ENCODE peak calls at places on chromosome 20, in six cellular contexts. One of them, this sample, is unnamed.

GRCh38 chr20:49356676-49357075 is 78.8 kb upstream of the ZNFX1 start:
- DNase-seq in Panc1: no peak
- DNase-seq in activated CD8-positive, alpha-beta memory T cell treated with anti-CD3 and anti-CD28 coated beads for 1 hour: no peak
- DNase-seq in stimulated activated CD4-positive, alpha-beta T cell treated with anti-CD3 and anti-CD28 coated beads, Interleukin-2, amount 100 ng/mL, for 48 hours: no peak
- DNase-seq in K562: no peak
- DNase-seq in astrocyte: no peak
- DNase-seq in this sample: no peak

GRCh38 chr20:10357974-10358373 is 76.0 kb downstream of the MKKS start:
- DNase-seq in Panc1: no peak
- DNase-seq in activated CD8-positive, alpha-beta memory T cell treated with anti-CD3 and anti-CD28 coated beads for 1 hour: no peak
- DNase-seq in stimulated activated CD4-positive, alpha-beta T cell treated with anti-CD3 and anti-CD28 coated beads, Interleukin-2, amount 100 ng/mL, for 48 hours: no peak
- DNase-seq in K562: peak; percentile 14
- DNase-seq in astrocyte: no peak
- DNase-seq in this sample: no peak

GRCh38 chr20:13220857-13221297 is at the start of gene ISM1:
- DNase-seq in Panc1: no peak
- DNase-seq in activated CD8-positive, alpha-beta memory T cell treated with anti-CD3 and anti-CD28 coated beads for 1 hour: no peak
- DNase-seq in stimulated activated CD4-positive, alpha-beta T cell treated with anti-CD3 and anti-CD28 coated beads, Interleukin-2, amount 100 ng/mL, for 48 hours: peak; percentile 8
- DNase-seq in K562: no peak
- DNase-seq in astrocyte: no peak
- DNase-seq in this sample: no peak

GRCh38 chr20:62726716-62727583 is 18.3 kb downstream of the NTSR1 start:
- DNase-seq in Panc1: no peak
- DNase-seq in activated CD8-positive, alpha-beta memory T cell treated with anti-CD3 and anti-CD28 coated beads for 1 hour: no peak
- DNase-seq in stimulated activated CD4-positive, alpha-beta T cell treated with anti-CD3 and anti-CD28 coated beads, Interleukin-2, amount 100 ng/mL, for 48 hours: no peak
- DNase-seq in K562: no peak
- DNase-seq in astrocyte: no peak
- DNase-seq in this sample: no peak

GRCh38 chr20:3731944-3732326 is 550 bp upstream of the HSPA12B start:
- DNase-seq in Panc1: no peak
- DNase-seq in activated CD8-positive, alpha-beta memory T cell treated with anti-CD3 and anti-CD28 coated beads for 1 hour: no peak
- DNase-seq in stimulated activated CD4-positive, alpha-beta T cell treated with anti-CD3 and anti-CD28 coated beads, Interleukin-2, amount 100 ng/mL, for 48 hours: no peak
- DNase-seq in K562: no peak
- DNase-seq in astrocyte: no peak
- DNase-seq in this sample: no peak

GRCh38 chr20:36856691-36857635 is 19.0 kb upstream of the TLDC2 start:
- DNase-seq in Panc1: no peak
- DNase-seq in activated CD8-positive, alpha-beta memory T cell treated with anti-CD3 and anti-CD28 coated beads for 1 hour: no peak
- DNase-seq in stimulated activated CD4-positive, alpha-beta T cell treated with anti-CD3 and anti-CD28 coated beads, Interleukin-2, amount 100 ng/mL, for 48 hours: peak; percentile 16
- DNase-seq in K562: no peak
- DNase-seq in astrocyte: no peak
- DNase-seq in this sample: peak; percentile 28

GRCh38 chr20:25055711-25056492 is 2.0 kb downstream of the ACSS1 start:
- DNase-seq in Panc1: no peak
- DNase-seq in activated CD8-positive, alpha-beta memory T cell treated with anti-CD3 and anti-CD28 coated beads for 1 hour: no peak
- DNase-seq in stimulated activated CD4-positive, alpha-beta T cell treated with anti-CD3 and anti-CD28 coated beads, Interleukin-2, amount 100 ng/mL, for 48 hours: no peak
- DNase-seq in K562: peak; percentile 54
- DNase-seq in astrocyte: peak; percentile 22
- DNase-seq in this sample: peak; percentile 80

GRCh38 chr20:40508821-40509220 is 180.2 kb downstream of the MAFB start:
- DNase-seq in Panc1: no peak
- DNase-seq in activated CD8-positive, alpha-beta memory T cell treated with anti-CD3 and anti-CD28 coated beads for 1 hour: no peak
- DNase-seq in stimulated activated CD4-positive, alpha-beta T cell treated with anti-CD3 and anti-CD28 coated beads, Interleukin-2, amount 100 ng/mL, for 48 hours: no peak
- DNase-seq in K562: no peak
- DNase-seq in astrocyte: peak; percentile 40
- DNase-seq in this sample: no peak

GRCh38 chr20:50208085-50208491 is 17.5 kb downstream of the CEBPB start:
- DNase-seq in Panc1: no peak
- DNase-seq in activated CD8-positive, alpha-beta memory T cell treated with anti-CD3 and anti-CD28 coated beads for 1 hour: no peak
- DNase-seq in stimulated activated CD4-positive, alpha-beta T cell treated with anti-CD3 and anti-CD28 coated beads, Interleukin-2, amount 100 ng/mL, for 48 hours: no peak
- DNase-seq in K562: no peak
- DNase-seq in astrocyte: no peak
- DNase-seq in this sample: no peak

GRCh38 chr20:17710379-17711305 is 10.9 kb downstream of the BANF2 start:
- DNase-seq in Panc1: no peak
- DNase-seq in activated CD8-positive, alpha-beta memory T cell treated with anti-CD3 and anti-CD28 coated beads for 1 hour: no peak
- DNase-seq in stimulated activated CD4-positive, alpha-beta T cell treated with anti-CD3 and anti-CD28 coated beads, Interleukin-2, amount 100 ng/mL, for 48 hours: no peak
- DNase-seq in K562: peak; percentile 9
- DNase-seq in astrocyte: no peak
- DNase-seq in this sample: no peak

GRCh38 chr20:13034115-13034514 is 25.3 kb downstream of the SPTLC3 start:
- DNase-seq in Panc1: no peak
- DNase-seq in activated CD8-positive, alpha-beta memory T cell treated with anti-CD3 and anti-CD28 coated beads for 1 hour: no peak
- DNase-seq in stimulated activated CD4-positive, alpha-beta T cell treated with anti-CD3 and anti-CD28 coated beads, Interleukin-2, amount 100 ng/mL, for 48 hours: no peak
- DNase-seq in K562: no peak
- DNase-seq in astrocyte: no peak
- DNase-seq in this sample: no peak

GRCh38 chr20:22579711-22580697 is 4.4 kb downstream of the FOXA2 start:
- DNase-seq in Panc1: no peak
- DNase-seq in activated CD8-positive, alpha-beta memory T cell treated with anti-CD3 and anti-CD28 coated beads for 1 hour: no peak
- DNase-seq in stimulated activated CD4-positive, alpha-beta T cell treated with anti-CD3 and anti-CD28 coated beads, Interleukin-2, amount 100 ng/mL, for 48 hours: no peak
- DNase-seq in K562: no peak
- DNase-seq in astrocyte: no peak
- DNase-seq in this sample: no peak